ENCODE peak calls at places on chromosomes 2 and 18, in eight cellular contexts. Q, N, S, J, R, L, B and X are unnamed samples.

GRCh38 chr18:13051950-13052349 is 60.8 kb downstream of the CEP192 start:
- DNase-seq in Q (no peak), N (peak), S (peak), J (peak), R (no peak), L (no peak), B (peak), X (no peak)

GRCh38 chr2:176582183-176582582 is 312.9 kb downstream of the MTX2 start:
- DNase-seq in Q (peak), N (no peak), S (no peak), J (no peak), R (no peak), L (no peak), B (no peak), X (no peak)

GRCh38 chr2:240149943-240150784 is 9.7 kb upstream of the OTOS start:
- DNase-seq in Q (peak), N (peak), S (peak), J (peak), R (no peak), L (peak), B (peak), X (peak)

GRCh38 chr2:109196081-109196875 is 67.3 kb downstream of the SH3RF3 start:
- DNase-seq in Q (no peak), N (no peak), S (no peak), J (no peak), R (no peak), L (no peak), B (no peak), X (no peak)

GRCh38 chr2:235658371-235659174 is 164.7 kb downstream of the AGAP1 start:
- DNase-seq in Q (no peak), N (no peak), S (peak), J (no peak), R (no peak), L (no peak), B (no peak), X (no peak)

GRCh38 chr2:162072976-162073775 is 839 bp downstream of the DPP4 start:
- DNase-seq in Q (peak), N (no peak), S (no peak), J (peak), R (no peak), L (peak), B (peak), X (no peak)

GRCh38 chr18:78785706-78786105 is 193.9 kb upstream of the SALL3 start:
- DNase-seq in Q (no peak), N (no peak), S (no peak), J (no peak), R (no peak), L (no peak), B (no peak), X (no peak)

GRCh38 chr2:69227717-69228116 is 159.3 kb downstream of the GFPT1 start:
- DNase-seq in Q (no peak), N (no peak), S (no peak), J (no peak), R (no peak), L (no peak), B (no peak), X (no peak)

GRCh38 chr18:35441857-35442595 is 55.7 kb downstream of the INO80C start:
- DNase-seq in Q (no peak), N (no peak), S (no peak), J (no peak), R (no peak), L (no peak), B (no peak), X (no peak)

GRCh38 chr2:188983427-188984101 is 9.4 kb downstream of the COL3A1 start:
- DNase-seq in Q (peak), N (no peak), S (no peak), J (no peak), R (peak), L (peak), B (peak), X (no peak)

GRCh38 chr2:15636972-15637785 is 45.5 kb downstream of the DDX1 start:
- DNase-seq in Q (peak), N (peak), S (peak), J (peak), R (peak), L (peak), B (peak), X (peak)

GRCh38 chr18:58552057-58552461 is 76.8 kb downstream of the ALPK2 start:
- DNase-seq in Q (no peak), N (peak), S (no peak), J (peak), R (peak), L (no peak), B (peak), X (peak)

GRCh38 chr2:134293719-134294537 is 40.1 kb downstream of the MGAT5 start:
- DNase-seq in Q (no peak), N (no peak), S (no peak), J (no peak), R (no peak), L (no peak), B (no peak), X (no peak)

GRCh38 chr2:97749611-97750010 is 36.2 kb downstream of the ZAP70 start:
- DNase-seq in Q (no peak), N (no peak), S (no peak), J (no peak), R (no peak), L (no peak), B (no peak), X (no peak)

GRCh38 chr18:25678226-25678625 is 326.3 kb upstream of the ZNF521 start:
- DNase-seq in Q (no peak), N (no peak), S (no peak), J (peak), R (peak), L (no peak), B (no peak), X (peak)

GRCh38 chr2:85545780-85546240 is 6.8 kb downstream of the MAT2A start:
- DNase-seq in Q (no peak), N (no peak), S (no peak), J (no peak), R (no peak), L (no peak), B (no peak), X (no peak)

GRCh38 chr18:7221424-7222155 is 9.3 kb upstream of the LRRC30 start:
- DNase-seq in Q (peak), N (no peak), S (peak), J (peak), R (peak), L (peak), B (peak), X (no peak)

GRCh38 chr2:136116111-136116812 is 1.7 kb downstream of the CXCR4 start:
- DNase-seq in Q (no peak), N (peak), S (peak), J (peak), R (no peak), L (no peak), B (peak), X (peak)

GRCh38 chr2:152298754-152299153 is 36.2 kb upstream of the FMNL2 start:
- DNase-seq in Q (no peak), N (no peak), S (no peak), J (no peak), R (peak), L (no peak), B (peak), X (no peak)

GRCh38 chr2:202757339-202757738 is 114.2 kb downstream of the ICA1L start:
- DNase-seq in Q (no peak), N (no peak), S (no peak), J (no peak), R (no peak), L (no peak), B (no peak), X (no peak)

GRCh38 chr2:112831956-112832567 is 4.5 kb downstream of the IL1B start:
- DNase-seq in Q (no peak), N (no peak), S (no peak), J (no peak), R (no peak), L (no peak), B (peak), X (no peak)

GRCh38 chr2:59196511-59196910 is 955.4 kb upstream of the FANCL start:
- DNase-seq in Q (no peak), N (no peak), S (no peak), J (no peak), R (no peak), L (no peak), B (peak), X (no peak)

GRCh38 chr2:238313991-238314350 is 6.3 kb upstream of the TRAF3IP1 start:
- DNase-seq in Q (no peak), N (no peak), S (no peak), J (no peak), R (no peak), L (no peak), B (no peak), X (no peak)

GRCh38 chr2:204505488-204505887 is 39.8 kb upstream of the PARD3B start:
- DNase-seq in Q (no peak), N (no peak), S (no peak), J (no peak), R (peak), L (peak), B (no peak), X (no peak)

GRCh38 chr2:1561259-1561658 is 148.0 kb downstream of the TPO start:
- DNase-seq in Q (no peak), N (no peak), S (no peak), J (no peak), R (no peak), L (no peak), B (no peak), X (no peak)

GRCh38 chr2:239934571-239935171 is 90.5 kb downstream of the NDUFA10 start:
- DNase-seq in Q (no peak), N (no peak), S (peak), J (peak), R (no peak), L (peak), B (peak), X (peak)

GRCh38 chr2:83516503-83516902 is 942.6 kb downstream of the SUCLG1 start:
- DNase-seq in Q (no peak), N (no peak), S (no peak), J (no peak), R (no peak), L (no peak), B (no peak), X (no peak)

GRCh38 chr2:196331143-196331542 is 159.8 kb upstream of the STK17B start:
- DNase-seq in Q (no peak), N (no peak), S (no peak), J (no peak), R (peak), L (peak), B (peak), X (no peak)

GRCh38 chr18:67199993-67200617 is 316.4 kb downstream of the DSEL start:
- DNase-seq in Q (peak), N (no peak), S (no peak), J (peak), R (peak), L (peak), B (peak), X (peak)

GRCh38 chr2:73282924-73283544 is 1.2 kb downstream of the FBXO41 start:
- DNase-seq in Q (no peak), N (no peak), S (no peak), J (no peak), R (no peak), L (no peak), B (no peak), X (no peak)

GRCh38 chr2:153404792-153405191 is 73.8 kb downstream of the RPRM start:
- DNase-seq in Q (no peak), N (no peak), S (no peak), J (no peak), R (no peak), L (no peak), B (no peak), X (no peak)

GRCh38 chr2:3278521-3279218 is 98.9 kb downstream of the EIPR1 start:
- DNase-seq in Q (no peak), N (no peak), S (no peak), J (no peak), R (no peak), L (no peak), B (no peak), X (no peak)

GRCh38 chr2:239249781-239250180 is 151.0 kb downstream of the HDAC4 start:
- DNase-seq in Q (no peak), N (no peak), S (no peak), J (no peak), R (peak), L (peak), B (peak), X (no peak)

GRCh38 chr2:43228782-43229659 is 2.6 kb upstream of the ZFP36L2 start:
- DNase-seq in Q (no peak), N (no peak), S (no peak), J (no peak), R (peak), L (peak), B (peak), X (no peak)

GRCh38 chr2:30947686-30948085 is 140.4 kb upstream of the CAPN13 start:
- DNase-seq in Q (no peak), N (no peak), S (no peak), J (no peak), R (no peak), L (no peak), B (no peak), X (no peak)

GRCh38 chr2:11496311-11496710 is 30.4 kb upstream of the E2F6 start:
- DNase-seq in Q (no peak), N (no peak), S (no peak), J (no peak), R (no peak), L (no peak), B (no peak), X (no peak)

GRCh38 chr18:48674198-48674721 is 135.4 kb downstream of the CTIF start:
- DNase-seq in Q (no peak), N (no peak), S (no peak), J (no peak), R (peak), L (peak), B (peak), X (no peak)

GRCh38 chr18:59718108-59719057 is 21.2 kb upstream of the CCBE1 start:
- DNase-seq in Q (no peak), N (no peak), S (no peak), J (no peak), R (peak), L (peak), B (peak), X (no peak)

GRCh38 chr2:141015339-141016047 is 1115.3 kb downstream of the LRP1B start:
- DNase-seq in Q (peak), N (no peak), S (no peak), J (no peak), R (peak), L (peak), B (no peak), X (no peak)

GRCh38 chr2:216108967-216109921 is at the start of gene XRCC5:
- DNase-seq in Q (peak), N (peak), S (peak), J (peak), R (peak), L (peak), B (peak), X (peak)

GRCh38 chr2:216111122-216111521 is 2.0 kb downstream of the XRCC5 start:
- DNase-seq in Q (no peak), N (no peak), S (no peak), J (no peak), R (no peak), L (no peak), B (no peak), X (no peak)

GRCh38 chr2:216110620-216111019 is 1.5 kb downstream of the XRCC5 start:
- DNase-seq in Q (no peak), N (no peak), S (no peak), J (no peak), R (no peak), L (peak), B (no peak), X (no peak)

GRCh38 chr2:216108310-216108966 is 710 bp upstream of the XRCC5 start:
- DNase-seq in Q (peak), N (no peak), S (no peak), J (no peak), R (no peak), L (no peak), B (no peak), X (no peak)

DNA sequence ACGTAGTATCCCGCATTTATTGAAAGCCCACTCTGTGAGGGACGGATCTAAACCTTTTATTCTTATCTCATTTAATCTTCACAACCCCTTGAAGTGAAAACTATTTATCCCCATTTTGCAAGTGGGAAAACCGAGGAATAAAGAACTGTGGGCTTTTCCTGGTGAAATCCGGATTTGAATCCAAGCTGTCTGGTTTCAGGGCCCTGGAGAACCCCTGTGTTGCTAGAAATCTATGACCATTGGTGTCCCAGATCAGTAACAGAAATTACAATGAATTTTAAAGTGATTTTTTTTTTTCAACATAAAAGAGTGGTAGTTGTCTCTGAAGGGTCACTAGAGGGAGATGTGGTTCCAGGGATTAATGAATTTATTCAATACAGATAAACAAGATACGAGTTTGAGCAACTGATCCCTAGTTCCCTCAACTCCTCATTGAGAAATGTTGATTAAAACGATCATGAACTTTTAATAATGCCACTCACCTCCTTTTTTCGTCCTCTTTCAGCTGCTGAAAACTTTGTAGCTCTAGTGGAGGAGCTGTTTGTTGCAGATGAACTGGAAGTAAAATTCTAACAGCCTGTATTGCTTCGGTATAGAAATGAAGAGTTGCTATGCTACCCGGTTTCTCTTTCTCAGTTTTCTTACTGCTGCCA is 940 bp downstream of the XRCC5 start:
- DNase-seq in Q (peak), N (no peak), S (no peak), J (no peak), R (peak), L (peak), B (peak), X (no peak)
- TF ChIP-seq CTCF in Q (peak), N (peak), S (peak), J (no peak), R (peak), L (peak), B (peak), X (peak)

GRCh38 chr18:50866765-50867164 is 12.2 kb upstream of the ME2 start:
- DNase-seq in Q (no peak), N (no peak), S (no peak), J (peak), R (no peak), L (no peak), B (peak), X (peak)
- TF ChIP-seq CTCF in Q (peak), N (no peak), S (no peak), J (no peak), R (no peak), L (peak), B (peak), X (peak)

DNA sequence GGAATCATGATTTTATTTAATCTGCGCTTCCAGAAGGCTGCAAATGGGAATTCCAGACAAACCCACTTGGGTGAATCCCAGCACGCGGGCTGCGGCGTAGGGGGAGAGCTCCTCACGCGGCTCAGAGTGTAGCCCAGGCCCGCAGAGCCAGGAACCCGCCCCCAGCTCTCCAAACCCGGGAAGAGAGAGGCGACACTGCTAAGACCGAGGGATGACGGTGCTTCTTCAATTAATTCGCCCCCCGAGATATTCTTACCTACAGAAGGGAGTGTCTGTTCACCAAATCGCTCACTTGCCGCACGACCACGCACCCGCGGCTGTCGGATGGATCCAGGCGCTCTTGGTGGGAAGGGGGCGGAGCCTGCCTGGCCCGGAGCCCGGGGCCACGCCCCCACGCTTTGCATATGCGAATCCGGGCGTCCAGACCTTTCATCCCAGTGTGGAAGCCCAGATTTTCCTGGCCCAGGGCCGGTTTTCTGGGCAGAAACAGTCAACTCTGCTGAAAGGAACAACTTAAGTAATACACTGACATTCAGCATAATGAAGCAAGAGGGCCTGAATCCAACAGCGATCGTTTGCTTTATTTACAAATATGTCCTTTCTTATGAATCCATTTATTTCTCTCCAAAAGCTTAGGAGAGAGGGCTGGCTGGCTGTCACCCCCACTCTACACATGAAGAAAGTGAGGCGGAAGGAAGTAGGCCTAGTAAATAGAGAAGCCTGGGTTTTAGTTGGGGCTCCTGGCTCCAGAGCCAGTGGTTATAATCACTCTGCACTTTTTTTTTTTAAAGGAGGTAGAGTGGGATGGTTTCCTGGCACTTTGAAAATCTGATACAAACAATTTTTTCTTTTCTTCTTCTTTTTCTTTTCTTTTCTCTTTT is at the start of gene SLC19A3:
- DNase-seq in Q (peak), N (no peak), S (peak), J (no peak), R (peak), L (peak), B (peak), X (no peak)
- TF ChIP-seq CTCF in Q (peak), N (no peak), S (no peak), J (no peak), R (no peak), L (no peak), B (no peak), X (no peak)

DNA sequence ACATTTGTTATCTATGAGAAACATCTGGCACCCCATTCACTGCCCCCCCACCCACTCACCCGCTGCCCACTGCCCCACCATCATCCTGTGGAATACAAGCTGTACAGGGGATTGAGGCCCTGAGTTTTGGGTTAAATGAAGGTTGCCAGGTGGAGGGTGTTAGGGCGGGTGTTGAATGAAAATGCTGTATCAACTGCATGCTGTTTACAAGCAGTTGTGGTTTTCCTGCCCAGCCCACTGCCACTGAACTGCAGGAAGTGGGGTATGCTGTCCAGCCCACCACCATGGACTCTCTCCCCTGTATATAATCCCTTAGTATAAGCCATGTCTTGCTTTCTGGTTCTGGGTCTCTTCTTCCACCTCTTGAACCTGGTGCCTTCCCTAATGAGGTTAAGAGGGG is 481.9 kb downstream of the METTL4 start:
- DNase-seq in Q (no peak), N (no peak), S (no peak), J (no peak), R (no peak), L (no peak), B (no peak), X (no peak)
- TF ChIP-seq CTCF in Q (no peak), N (no peak), S (no peak), J (no peak), R (no peak), L (no peak), B (no peak), X (no peak)

DNA sequence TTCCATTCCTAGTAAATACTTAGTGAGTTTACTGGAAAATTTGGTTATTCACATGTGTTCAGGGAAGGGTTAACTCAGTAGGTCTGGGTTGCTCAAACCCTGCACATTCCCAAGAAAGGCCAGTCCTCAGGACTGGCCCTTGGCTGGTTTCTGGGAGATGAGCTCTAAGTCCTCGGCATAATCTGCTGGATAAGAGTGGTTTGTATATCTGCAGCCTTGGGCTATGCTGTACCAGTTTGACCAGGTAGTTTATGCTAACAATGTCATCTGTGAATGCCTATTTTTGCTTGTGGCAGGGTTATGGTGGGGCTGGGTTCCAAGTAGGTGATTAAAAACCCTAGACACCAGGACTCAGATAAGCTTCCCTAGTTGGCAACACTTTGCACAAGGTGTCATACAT is 7.4 kb upstream of the PTH2R start:
- DNase-seq in Q (no peak), N (no peak), S (no peak), J (no peak), R (no peak), L (no peak), B (no peak), X (no peak)
- TF ChIP-seq CTCF in Q (no peak), N (no peak), S (no peak), J (no peak), R (no peak), L (no peak), B (no peak), X (no peak)